ENCODE peak calls at places on chromosomes 11 and 22, in four cellular contexts. One of them, this sample, is unnamed.

GRCh38 chr22:42296381-42296853 is 26.0 kb upstream of the TCF20 start:
- DNase-seq in heart left ventricle: peak
- DNase-seq in stomach: peak
- DNase-seq in transverse colon: peak
- DNase-seq in this sample: no peak

GRCh38 chr22:17132112-17132511 is 11.0 kb upstream of the TMEM121B start:
- DNase-seq in heart left ventricle: peak
- DNase-seq in stomach: no peak
- DNase-seq in transverse colon: no peak
- DNase-seq in this sample: no peak

GRCh38 chr22:24186352-24186740 is 5.1 kb downstream of the SUSD2 start:
- DNase-seq in heart left ventricle: no peak
- DNase-seq in transverse colon: no peak
- DNase-seq in stomach: no peak
- DNase-seq in this sample: no peak

GRCh38 chr11:68020575-68020974 is 9.9 kb upstream of the NDUFS8 start:
- DNase-seq in stomach: peak
- DNase-seq in transverse colon: no peak
- DNase-seq in heart left ventricle: no peak
- DNase-seq in this sample: no peak

GRCh38 chr11:73330569-73331093 is 22.6 kb downstream of the ARHGEF17 start:
- DNase-seq in heart left ventricle: no peak
- DNase-seq in stomach: no peak
- DNase-seq in transverse colon: no peak
- DNase-seq in this sample: no peak

GRCh38 chr22:45155050-45155840 is 8.5 kb upstream of the NUP50 start:
- DNase-seq in stomach: no peak
- DNase-seq in heart left ventricle: no peak
- DNase-seq in transverse colon: no peak
- DNase-seq in this sample: no peak

GRCh38 chr22:19974935-19975706 is 33.5 kb upstream of the TXNRD2 start:
- DNase-seq in stomach: no peak
- DNase-seq in heart left ventricle: no peak
- DNase-seq in transverse colon: no peak
- DNase-seq in this sample: no peak

GRCh38 chr11:12287009-12287373 is 90.4 kb upstream of the PARVA start:
- DNase-seq in transverse colon: peak
- DNase-seq in heart left ventricle: peak
- DNase-seq in stomach: peak
- DNase-seq in this sample: no peak

GRCh38 chr11:124951341-124951740 is 2.7 kb upstream of the CCDC15 start:
- DNase-seq in stomach: no peak
- DNase-seq in transverse colon: no peak
- DNase-seq in heart left ventricle: no peak
- DNase-seq in this sample: no peak

GRCh38 chr11:7851391-7851790 is 54.6 kb upstream of the OR5P2 start:
- DNase-seq in heart left ventricle: no peak
- DNase-seq in transverse colon: no peak
- DNase-seq in stomach: no peak
- DNase-seq in this sample: no peak

GRCh38 chr11:114880458-114880857 is 202.1 kb downstream of the NXPE2 start:
- DNase-seq in stomach: no peak
- DNase-seq in transverse colon: no peak
- DNase-seq in heart left ventricle: no peak
- DNase-seq in this sample: no peak

GRCh38 chr11:109735139-109735538 is 313.1 kb downstream of the C11orf87 start:
- DNase-seq in stomach: no peak
- DNase-seq in heart left ventricle: no peak
- DNase-seq in transverse colon: no peak
- DNase-seq in this sample: no peak

GRCh38 chr11:26187639-26188038 is 144.3 kb upstream of the ANO3 start:
- DNase-seq in stomach: no peak
- DNase-seq in heart left ventricle: no peak
- DNase-seq in transverse colon: no peak
- DNase-seq in this sample: no peak

GRCh38 chr11:128548655-128549255 is 38.6 kb downstream of the ETS1 start:
- DNase-seq in stomach: peak
- DNase-seq in heart left ventricle: peak
- DNase-seq in transverse colon: peak
- DNase-seq in this sample: no peak

GRCh38 chr11:43735931-43736330 is 55.4 kb downstream of the HSD17B12 start:
- DNase-seq in transverse colon: no peak
- DNase-seq in heart left ventricle: no peak
- DNase-seq in stomach: no peak
- DNase-seq in this sample: no peak

GRCh38 chr11:75782540-75783263 is 14.1 kb downstream of the DGAT2 start:
- DNase-seq in heart left ventricle: no peak
- DNase-seq in stomach: no peak
- DNase-seq in transverse colon: no peak
- DNase-seq in this sample: no peak

GRCh38 chr22:38871360-38872171 is 450 bp downstream of the CBX6 start:
- DNase-seq in transverse colon: no peak
- DNase-seq in stomach: peak
- DNase-seq in heart left ventricle: no peak
- DNase-seq in this sample: peak

GRCh38 chr11:86442420-86442819 is 67.7 kb downstream of the CCDC81 start:
- DNase-seq in heart left ventricle: no peak
- DNase-seq in stomach: no peak
- DNase-seq in transverse colon: no peak
- DNase-seq in this sample: no peak

GRCh38 chr22:24156146-24156914 is 25.0 kb upstream of the SUSD2 start:
- DNase-seq in stomach: peak
- DNase-seq in heart left ventricle: no peak
- DNase-seq in transverse colon: peak
- DNase-seq in this sample: no peak

GRCh38 chr22:45337536-45337935 is 27.8 kb downstream of the FAM118A start:
- DNase-seq in stomach: no peak
- DNase-seq in transverse colon: no peak
- DNase-seq in heart left ventricle: no peak
- DNase-seq in this sample: no peak

GRCh38 chr22:29031236-29031982 is 30.2 kb downstream of the C22orf31 start:
- DNase-seq in heart left ventricle: peak
- DNase-seq in transverse colon: peak
- DNase-seq in stomach: peak
- DNase-seq in this sample: no peak

GRCh38 chr11:111021131-111021530 is 224.4 kb upstream of the POU2AF2 start:
- DNase-seq in heart left ventricle: no peak
- DNase-seq in stomach: no peak
- DNase-seq in transverse colon: no peak
- DNase-seq in this sample: no peak

GRCh38 chr11:102994101-102994500 is 38.6 kb upstream of the MMP13 start:
- DNase-seq in heart left ventricle: no peak
- DNase-seq in stomach: no peak
- DNase-seq in transverse colon: no peak
- DNase-seq in this sample: no peak

GRCh38 chr11:67464411-67465189 is 4.5 kb downstream of the TMEM134 start:
- DNase-seq in stomach: peak
- DNase-seq in heart left ventricle: peak
- DNase-seq in transverse colon: peak
- DNase-seq in this sample: peak

GRCh38 chr11:69160296-69161116 is 4.8 kb downstream of the SMIM38 start:
- DNase-seq in stomach: no peak
- DNase-seq in heart left ventricle: no peak
- DNase-seq in transverse colon: no peak
- DNase-seq in this sample: no peak

GRCh38 chr11:27274854-27275395 is 88.1 kb downstream of the CCDC34 start:
- DNase-seq in transverse colon: no peak
- DNase-seq in stomach: no peak
- DNase-seq in heart left ventricle: no peak
- DNase-seq in this sample: no peak

GRCh38 chr11:113577356-113578163 is 102.4 kb upstream of the DRD2 start:
- DNase-seq in transverse colon: no peak
- DNase-seq in stomach: peak
- DNase-seq in heart left ventricle: no peak
- DNase-seq in this sample: no peak

GRCh38 chr11:60887531-60887930 is 18.9 kb downstream of the PRPF19 start:
- DNase-seq in transverse colon: peak
- DNase-seq in stomach: peak
- DNase-seq in heart left ventricle: no peak
- DNase-seq in this sample: no peak

GRCh38 chr11:2798951-2799761 is 86.4 kb downstream of the CDKN1C start:
- DNase-seq in heart left ventricle: peak
- DNase-seq in stomach: peak
- DNase-seq in transverse colon: peak
- DNase-seq in this sample: peak

GRCh38 chr11:12157241-12157661 is 46.9 kb downstream of the MICAL2 start:
- DNase-seq in transverse colon: no peak
- DNase-seq in heart left ventricle: no peak
- DNase-seq in stomach: no peak
- DNase-seq in this sample: no peak

GRCh38 chr11:7613394-7613720 is 59.9 kb downstream of the CYB5R2 start:
- DNase-seq in heart left ventricle: no peak
- DNase-seq in transverse colon: no peak
- DNase-seq in stomach: no peak
- DNase-seq in this sample: no peak

GRCh38 chr22:29780781-29781676 is 13.9 kb downstream of the UQCR10 start:
- DNase-seq in heart left ventricle: no peak
- DNase-seq in transverse colon: no peak
- DNase-seq in stomach: no peak
- DNase-seq in this sample: no peak

GRCh38 chr11:92627615-92628201 is 341.7 kb upstream of the MTNR1B start:
- DNase-seq in transverse colon: no peak
- DNase-seq in stomach: no peak
- DNase-seq in heart left ventricle: no peak
- DNase-seq in this sample: no peak

GRCh38 chr22:38110863-38111852 is 674 bp upstream of the BAIAP2L2 start:
- DNase-seq in transverse colon: peak
- DNase-seq in heart left ventricle: no peak
- DNase-seq in stomach: peak
- DNase-seq in this sample: peak

GRCh38 chr22:44309137-44309536 is 3.6 kb downstream of the SHISAL1 start:
- DNase-seq in heart left ventricle: no peak
- DNase-seq in stomach: no peak
- DNase-seq in transverse colon: peak
- DNase-seq in this sample: no peak

GRCh38 chr22:32708835-32709234 is 92.7 kb upstream of the TIMP3 start:
- DNase-seq in heart left ventricle: no peak
- DNase-seq in transverse colon: no peak
- DNase-seq in stomach: no peak
- DNase-seq in this sample: no peak

GRCh38 chr11:45054956-45055355 is 91.5 kb upstream of the PRDM11 start:
- DNase-seq in stomach: no peak
- DNase-seq in transverse colon: no peak
- DNase-seq in heart left ventricle: no peak
- DNase-seq in this sample: no peak

GRCh38 chr11:112345708-112346107 is 85.0 kb upstream of the PLET1 start:
- DNase-seq in transverse colon: no peak
- DNase-seq in stomach: no peak
- DNase-seq in heart left ventricle: no peak
- DNase-seq in this sample: no peak
- TF ChIP-seq CTCF in transverse colon: no peak
- TF ChIP-seq CTCF in stomach: no peak
- TF ChIP-seq CTCF in heart left ventricle: no peak
- TF ChIP-seq CTCF in this sample: peak

GRCh38 chr11:70517996-70518907 is 119.9 kb downstream of the CTTN start:
- DNase-seq in transverse colon: no peak
- DNase-seq in heart left ventricle: no peak
- DNase-seq in stomach: no peak
- DNase-seq in this sample: no peak
- TF ChIP-seq CTCF in transverse colon: no peak
- TF ChIP-seq CTCF in heart left ventricle: no peak
- TF ChIP-seq CTCF in stomach: no peak
- TF ChIP-seq CTCF in this sample: peak

GRCh38 chr11:9714540-9714939 is 50.7 kb downstream of the SWAP70 start:
- DNase-seq in heart left ventricle: no peak
- DNase-seq in transverse colon: no peak
- DNase-seq in stomach: no peak
- DNase-seq in this sample: no peak
- TF ChIP-seq CTCF in heart left ventricle: no peak
- TF ChIP-seq CTCF in transverse colon: no peak
- TF ChIP-seq CTCF in stomach: no peak
- TF ChIP-seq CTCF in this sample: no peak

DNA sequence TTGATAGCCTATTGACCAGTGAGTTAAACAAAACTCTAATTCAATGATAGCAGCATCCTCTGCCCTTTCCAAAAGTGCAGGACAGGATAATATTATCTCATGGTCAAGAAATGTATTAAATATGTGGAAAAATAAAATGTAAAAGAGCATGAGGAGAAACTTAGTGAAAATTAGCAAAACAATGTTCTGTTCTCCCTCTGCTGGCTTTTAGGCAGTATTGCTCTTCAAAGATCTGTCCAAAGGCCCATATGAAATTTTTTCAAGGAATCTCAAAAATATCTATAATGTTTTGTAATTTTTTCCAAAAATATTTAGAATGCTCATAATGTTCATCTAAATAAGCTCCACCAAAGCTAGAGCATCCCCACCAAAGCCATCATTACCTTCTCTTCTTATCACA is 8.3 kb upstream of the ARL14EP start:
- DNase-seq in heart left ventricle: no peak
- DNase-seq in transverse colon: no peak
- DNase-seq in stomach: no peak
- DNase-seq in this sample: no peak
- TF ChIP-seq CTCF in heart left ventricle: peak
- TF ChIP-seq CTCF in transverse colon: no peak
- TF ChIP-seq CTCF in stomach: no peak
- TF ChIP-seq CTCF in this sample: peak

This sample was measured in type B pancreatic cell.